ENCODE peak calls at places on chromosomes 7 and 10, in ten cellular contexts. I is CD4-positive, alpha-beta T cell; R is gastrocnemius medialis; C is GM23338; O is transverse colon; P is left ventricle myocardium inferior; E is WTC11; D is Calu3; Z is GM06990; V is epithelial cell of proximal tubule. H is an unnamed sample.

GRCh38 chr7:57198801-57199200 is 66.6 kb upstream of the ZNF479 start:
- DNase-seq in I (no peak), R (no peak), C (no peak), O (no peak), P (no peak), E (no peak), D (no peak), Z (no peak), V (no peak), H (no peak)

GRCh38 chr7:22723642-22724041 is 3.4 kb upstream of the IL6 start:
- DNase-seq in I (no peak), R (no peak), C (no peak), O (no peak), P (no peak), E (no peak), D (no peak), Z (no peak), V (no peak), H (no peak)

GRCh38 chr7:16026253-16027020 is 340.0 kb upstream of the MEOX2 start:
- DNase-seq in I (no peak), R (no peak), C (no peak), O (no peak), P (peak; percentile 31), E (no peak), D (no peak), Z (no peak), V (peak; percentile 6), H (no peak)

GRCh38 chr7:17674956-17675300 is 265.4 kb downstream of the SNX13 start:
- DNase-seq in I (no peak), R (no peak), C (no peak), O (no peak), P (no peak), E (no peak), D (no peak), Z (no peak), V (no peak), H (no peak)

GRCh38 chr7:25707733-25708132 is 444.3 kb upstream of the NFE2L3 start:
- DNase-seq in I (no peak), R (no peak), C (no peak), O (no peak), P (no peak), E (no peak), D (no peak), Z (no peak), V (no peak), H (no peak)

GRCh38 chr7:50531401-50531906 is 33.8 kb downstream of the DDC start:
- DNase-seq in I (no peak), R (no peak), C (peak; percentile 54), O (no peak), P (no peak), E (no peak), D (peak; percentile 88), Z (no peak), V (peak; percentile 61), H (peak; percentile 35)

GRCh38 chr7:55432937-55433784 is 68.0 kb downstream of the LANCL2 start:
- DNase-seq in I (peak; percentile 18), R (no peak), C (peak; percentile 73), O (no peak), P (no peak), E (no peak), D (peak; percentile 51), Z (no peak), V (no peak), H (peak; percentile 33)

GRCh38 chr10:80589726-80590373 is 52.1 kb downstream of the SH2D4B start:
- DNase-seq in I (no peak), R (no peak), C (no peak), O (no peak), P (no peak), E (no peak), D (no peak), Z (peak; percentile 69), V (no peak), H (no peak)

GRCh38 chr7:146499970-146500369 is 383.4 kb downstream of the CNTNAP2 start:
- DNase-seq in I (no peak), R (no peak), C (no peak), O (no peak), P (no peak), E (no peak), D (no peak), Z (no peak), V (no peak), H (no peak)

GRCh38 chr10:59904431-59905065 is 1.8 kb downstream of the CCDC6 start:
- DNase-seq in I (no peak), R (no peak), C (peak; percentile 76), O (peak; percentile 27), P (no peak), E (peak; percentile 39), D (no peak), Z (no peak), V (no peak), H (no peak)

GRCh38 chr7:131292141-131292905 is 35.4 kb upstream of the MKLN1 start:
- DNase-seq in I (no peak), R (no peak), C (no peak), O (no peak), P (no peak), E (no peak), D (no peak), Z (no peak), V (no peak), H (no peak)

DNA sequence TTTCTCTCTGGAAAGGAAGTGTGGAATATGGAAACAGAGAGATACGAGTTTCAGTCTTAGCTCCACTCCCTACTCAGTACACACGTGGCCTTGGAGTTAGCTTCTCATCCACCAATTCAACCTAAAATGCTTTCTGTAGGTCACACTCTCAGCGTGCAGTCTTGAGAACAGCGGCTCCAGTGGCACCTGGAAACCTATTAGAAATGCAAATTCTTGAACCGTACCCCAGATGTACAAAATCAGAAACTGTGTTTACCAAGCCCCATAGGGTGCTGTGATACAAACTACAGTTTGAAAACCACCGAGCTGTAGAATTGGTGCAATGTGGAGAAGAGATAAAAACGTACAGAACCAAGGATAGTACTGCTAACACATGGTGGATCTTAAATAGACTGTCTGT is 91.1 kb upstream of the SP4 start:
- DNase-seq in I (no peak), R (no peak), C (no peak), O (no peak), P (no peak), E (no peak), D (no peak), Z (no peak), V (no peak), H (no peak)
- TF ChIP-seq CTCF in I (no peak), R (no peak), C (no peak), O (no peak), P (no peak), E (no peak), D (no peak), Z (no peak), V (no peak), H (no peak)

GRCh38 chr10:119428789-119429188 is 113.7 kb downstream of the RGS10 start:
- DNase-seq in I (no peak), R (no peak), C (no peak), O (no peak), P (no peak), E (no peak), D (no peak), Z (no peak), V (no peak), H (peak; percentile 25)
- TF ChIP-seq CTCF in I (no peak), R (no peak), C (no peak), O (no peak), P (no peak), E (no peak), D (no peak), Z (no peak), V (no peak), H (no peak)

DNA sequence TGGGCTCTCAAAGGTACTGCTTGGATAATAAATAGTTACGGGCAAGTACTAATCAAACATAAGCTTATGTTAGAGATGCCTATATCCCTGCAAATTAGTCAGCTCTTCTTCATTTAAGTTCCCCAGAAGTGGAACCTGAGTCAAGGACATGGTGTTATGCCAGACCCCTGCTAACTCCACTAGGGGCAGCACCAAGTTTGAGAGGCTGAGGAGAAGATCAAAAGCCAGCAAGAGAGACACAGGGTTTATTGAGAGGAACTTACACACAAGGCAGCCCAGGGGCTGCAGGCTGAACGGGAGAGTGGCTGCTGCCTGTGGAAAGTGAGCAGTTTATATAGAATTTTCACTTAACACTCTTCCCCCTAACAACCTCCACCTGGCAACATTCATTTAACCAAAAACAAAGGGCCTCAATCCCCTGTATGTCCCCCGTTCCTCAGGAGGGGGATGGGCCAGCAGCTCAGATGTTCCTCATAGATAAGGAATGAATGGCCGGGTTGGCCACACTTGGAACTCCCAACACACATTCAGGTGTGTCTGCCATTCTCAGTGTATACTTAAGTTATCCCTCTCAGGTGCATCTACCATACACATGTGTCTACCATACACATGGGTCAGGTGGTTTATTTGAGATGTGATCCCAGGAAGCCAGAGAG is 62.6 kb upstream of the GHITM start:
- DNase-seq in I (no peak), R (peak; percentile 17), C (peak; percentile 68), O (no peak), P (no peak), E (peak; percentile 29), D (no peak), Z (no peak), V (peak; percentile 13), H (peak; percentile 11)
- TF ChIP-seq CTCF in I (no peak), R (no peak), C (peak; percentile 62), O (peak; percentile 14), P (peak; percentile 26), E (peak; percentile 20), D (no peak), Z (peak; percentile 58), V (peak; percentile 59), H (peak; percentile 20)

GRCh38 chr10:43884516-43885105 is 235.9 kb upstream of the ZNF32 start:
- DNase-seq in I (no peak), R (no peak), C (no peak), O (no peak), P (no peak), E (no peak), D (no peak), Z (no peak), V (no peak), H (no peak)

GRCh38 chr10:43885252-43885651 is 236.6 kb upstream of the ZNF32 start:
- DNase-seq in I (no peak), R (no peak), C (no peak), O (no peak), P (no peak), E (no peak), D (no peak), Z (no peak), V (no peak), H (no peak)

GRCh38 chr10:43888551-43888950 is 239.9 kb upstream of the ZNF32 start:
- DNase-seq in I (no peak), R (no peak), C (no peak), O (no peak), P (no peak), E (no peak), D (no peak), Z (no peak), V (no peak), H (no peak)

GRCh38 chr10:43881657-43882056 is 233.0 kb upstream of the ZNF32 start:
- DNase-seq in I (no peak), R (no peak), C (no peak), O (no peak), P (no peak), E (no peak), D (no peak), Z (no peak), V (no peak), H (no peak)

GRCh38 chr10:43885842-43886241 is 237.2 kb upstream of the ZNF32 start:
- DNase-seq in I (no peak), R (no peak), C (peak; percentile 65), O (no peak), P (no peak), E (peak; percentile 48), D (peak; percentile 10), Z (no peak), V (no peak), H (no peak)
- TF ChIP-seq CTCF in I (no peak), R (no peak), C (peak; percentile 61), O (no peak), P (no peak), E (peak; percentile 30), D (no peak), Z (peak; percentile 42), V (peak; percentile 32), H (no peak)

GRCh38 chr10:74923556-74923955 is 97.2 kb downstream of the KAT6B start:
- DNase-seq in I (no peak), R (no peak), C (peak; percentile 32), O (no peak), P (no peak), E (no peak), D (peak; percentile 14), Z (no peak), V (no peak), H (peak; percentile 40)
- TF ChIP-seq CTCF in I (no peak), R (no peak), C (peak; percentile 5), O (no peak), P (no peak), E (no peak), D (no peak), Z (no peak), V (no peak), H (no peak)